ENCODE peak calls at places on chromosomes 13 and 19, in ten cellular contexts. B is fibroblast of the aortic adventitia; R is ELR; Q is K562; L is GM10248; C is activated CD8-positive, alpha-beta T cell treated with anti-CD3 and anti-CD28 coated beads for 36 hours; T is hypothalamus; K is omental fat pad; X is SW480; O is NCI-H774. J is an unnamed sample.
A peak's percentile ranks its signal among the peaks of the same experiment; 100 is the strongest.

GRCh38 chr19:11551603-11552235 is 7.3 kb downstream of the ELOF1 start:
- DNase-seq in B (no peak), R (peak; percentile 47), Q (peak; percentile 62), L (peak; percentile 29), C (peak; percentile 39), T (no peak), K (no peak), X (no peak), O (no peak), J (no peak)

GRCh38 chr13:46738055-46738454 is 58.9 kb downstream of the ESD start:
- DNase-seq in B (peak; percentile 47), R (no peak), Q (no peak), L (no peak), C (no peak), T (no peak), K (no peak), X (no peak), O (no peak), J (no peak)

GRCh38 chr13:38685974-38686571 is 804 bp upstream of the FREM2 start:
- DNase-seq in B (no peak), R (peak; percentile 25), Q (no peak), L (no peak), C (no peak), T (peak; percentile 5), K (no peak), X (peak; percentile 57), O (no peak), J (no peak)

GRCh38 chr19:710767-711166 is 2.0 kb downstream of the PALM start:
- DNase-seq in B (peak; percentile 25), R (no peak), Q (no peak), L (no peak), C (no peak), T (no peak), K (no peak), X (no peak), O (no peak), J (no peak)

GRCh38 chr19:41025411-41025810 is 34.3 kb downstream of the CYP2B6 start:
- DNase-seq in B (no peak), R (no peak), Q (no peak), L (no peak), C (no peak), T (no peak), K (no peak), X (no peak), O (no peak), J (no peak)

GRCh38 chr19:18685597-18686164 is 2.2 kb downstream of the CRTC1 start:
- DNase-seq in B (peak; percentile 31), R (no peak), Q (no peak), L (no peak), C (no peak), T (no peak), K (no peak), X (no peak), O (no peak), J (no peak)

GRCh38 chr13:24539500-24540165 is 27.1 kb upstream of the PARP4 start:
- DNase-seq in B (no peak), R (no peak), Q (no peak), L (no peak), C (no peak), T (no peak), K (no peak), X (no peak), O (no peak), J (no peak)

GRCh38 chr19:29806098-29806866 is 5.5 kb upstream of the CCNE1 start:
- DNase-seq in B (peak; percentile 87), R (peak; percentile 10), Q (peak; percentile 77), L (no peak), C (peak; percentile 11), T (no peak), K (no peak), X (no peak), O (no peak), J (no peak)

GRCh38 chr13:107680115-107680514 is 535.2 kb downstream of the LIG4 start:
- DNase-seq in B (no peak), R (no peak), Q (no peak), L (no peak), C (no peak), T (no peak), K (no peak), X (no peak), O (peak; percentile 71), J (no peak)